ENCODE peak calls at places on chromosomes 13 and 19, in five cellular contexts. X, N, B, W and M are unnamed samples.
A peak's percentile ranks its signal among the peaks of the same experiment; 100 is the strongest.

GRCh38 chr19:4636761-4637160 is 2.6 kb upstream of the TNFAIP8L1 start:
- DNase-seq in X (no peak), N (no peak), B (no peak), W (no peak), M (no peak)

GRCh38 chr19:24159707-24160106 is 72.7 kb downstream of the ZNF254 start:
- DNase-seq in X (peak; percentile 0), N (no peak), B (no peak), W (no peak), M (no peak)

GRCh38 chr19:56837892-56838679 is 2.4 kb downstream of the PEG3 start:
- DNase-seq in X (no peak), N (peak; percentile 75), B (peak; percentile 87), W (peak; percentile 84), M (no peak)

GRCh38 chr19:49441210-49441959 is at the start of gene SLC17A7:
- DNase-seq in X (peak; percentile 34), N (no peak), B (no peak), W (no peak), M (no peak)

GRCh38 chr19:1566392-1567115 is 1.6 kb downstream of the MEX3D start:
- DNase-seq in X (no peak), N (peak; percentile 76), B (peak; percentile 66), W (peak; percentile 82), M (peak; percentile 59)

GRCh38 chr19:39765091-39766076 is 13.3 kb upstream of the LEUTX start:
- DNase-seq in X (peak; percentile 49), N (no peak), B (peak; percentile 22), W (no peak), M (peak; percentile 1)

GRCh38 chr19:30919737-30920136 is 429.5 kb downstream of the TSHZ3 start:
- DNase-seq in X (no peak), N (no peak), B (no peak), W (no peak), M (no peak)

GRCh38 chr13:95805921-95806320 is 129.0 kb downstream of the DNAJC3 start:
- DNase-seq in X (no peak), N (no peak), B (no peak), W (no peak), M (no peak)

GRCh38 chr13:98878421-98879126 is 99.3 kb downstream of the DOCK9 start:
- DNase-seq in X (no peak), N (no peak), B (no peak), W (no peak), M (no peak)

DNA sequence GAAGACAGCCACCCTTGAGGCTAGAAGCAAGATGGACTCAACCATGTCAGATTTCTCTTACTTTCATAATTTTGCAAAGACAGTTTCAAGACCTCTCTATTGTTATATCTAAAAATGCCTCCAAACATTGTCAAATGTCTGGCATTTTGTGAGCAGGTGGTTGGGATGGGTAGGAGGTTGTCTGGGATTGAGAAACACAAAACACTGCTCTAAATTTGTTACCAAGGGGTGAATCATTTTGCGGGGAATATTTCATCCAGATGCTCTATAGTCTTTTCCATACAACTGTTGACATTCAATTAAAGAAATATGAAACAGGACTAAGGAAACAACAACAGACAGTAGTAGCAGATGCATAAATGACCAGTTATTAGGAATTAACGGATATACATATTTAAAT is 208.2 kb downstream of the ITGBL1 start:
- DNase-seq in X (no peak), N (no peak), B (no peak), W (no peak), M (no peak)
- H3K4me3 ChIP-seq in X (no peak overlapping the region), N (no peak overlapping the region), B (no peak overlapping the region), W (no peak overlapping the region), M (no peak overlapping the region)

GRCh38 chr19:14347999-14348889 is 33.0 kb upstream of the ADGRE5 start:
- DNase-seq in X (peak; percentile 66), N (peak; percentile 69), B (peak; percentile 59), W (peak; percentile 84), M (no peak)
- H3K4me3 ChIP-seq in X (no peak overlapping the region), N (no peak overlapping the region), B (no peak overlapping the region), W (peak overlapping the region; percentile 25), M (peak overlapping the region; percentile 22)

DNA sequence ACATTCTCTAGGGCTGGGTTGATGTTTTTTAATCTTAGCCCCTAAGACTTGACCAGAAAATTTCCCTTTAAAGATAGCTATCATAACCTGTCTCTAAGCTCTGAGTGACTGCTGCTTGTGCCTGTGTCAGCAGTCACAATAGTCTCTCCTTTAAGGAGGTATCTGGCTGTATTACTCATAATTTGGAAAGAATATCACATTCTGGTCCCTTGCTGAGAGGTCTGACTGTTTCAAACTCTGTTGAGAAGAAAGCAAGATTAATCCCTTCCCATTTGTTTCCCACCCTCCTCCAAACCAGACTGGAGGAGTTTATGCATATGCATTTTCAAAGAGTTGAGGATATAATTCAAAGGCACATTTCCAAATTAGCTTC is 2.3 kb downstream of the HTR2A start:
- DNase-seq in X (no peak), N (no peak), B (no peak), W (no peak), M (no peak)
- H3K4me3 ChIP-seq in X (no peak overlapping the region), N (peak overlapping the region; percentile 46), B (no peak overlapping the region), W (peak overlapping the region; percentile 68), M (peak overlapping the region; percentile 65)

GRCh38 chr13:51035469-51035868 is 75.6 kb downstream of the C13orf42 start:
- DNase-seq in X (no peak), N (no peak), B (no peak), W (no peak), M (no peak)
- H3K4me3 ChIP-seq in X (no peak overlapping the region), N (no peak overlapping the region), B (no peak overlapping the region), W (no peak overlapping the region), M (no peak overlapping the region)

GRCh38 chr13:48819376-48819775 is 156.3 kb upstream of the FNDC3A start:
- DNase-seq in X (no peak), N (no peak), B (no peak), W (no peak), M (no peak)

GRCh38 chr13:48818495-48818961 is 157.2 kb upstream of the FNDC3A start:
- DNase-seq in X (no peak), N (no peak), B (no peak), W (no peak), M (peak; percentile 88)

GRCh38 chr13:48816696-48817095 is 159.0 kb upstream of the FNDC3A start:
- DNase-seq in X (no peak), N (no peak), B (no peak), W (no peak), M (no peak)

GRCh38 chr13:48819889-48820288 is 155.8 kb upstream of the FNDC3A start:
- DNase-seq in X (no peak), N (no peak), B (no peak), W (no peak), M (no peak)

DNA sequence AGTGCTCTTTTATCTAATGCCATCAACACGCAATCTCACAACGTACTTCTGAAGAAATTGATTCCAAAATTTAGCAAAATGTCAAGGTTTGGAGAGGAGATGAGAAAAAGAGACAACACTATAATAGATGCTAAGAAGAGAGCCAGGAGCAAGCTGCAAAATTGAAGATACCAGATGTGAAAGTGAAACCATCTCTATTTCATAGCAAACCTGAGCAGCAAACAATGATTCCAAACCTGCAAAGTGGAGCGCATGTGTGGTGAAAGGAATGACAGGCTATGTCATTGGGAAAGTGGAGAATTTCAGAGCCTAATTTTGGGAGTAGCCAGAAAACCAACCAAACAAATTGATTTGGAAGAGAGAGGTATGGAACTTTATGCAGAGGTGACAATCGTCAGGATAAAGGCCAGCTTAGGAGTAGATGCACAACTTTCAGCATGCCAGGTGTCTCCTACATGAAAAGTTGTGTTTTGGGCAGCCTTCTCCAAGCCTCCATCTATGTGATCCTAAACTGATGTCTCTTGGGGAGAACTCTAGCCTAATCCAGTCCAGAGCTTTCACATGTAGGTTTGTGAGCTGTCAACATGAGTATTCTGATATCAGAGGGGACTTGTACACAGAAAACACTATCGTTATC is 158.4 kb upstream of the FNDC3A start:
- DNase-seq in X (no peak), N (no peak), B (no peak), W (no peak), M (no peak)
- H3K4me3 ChIP-seq in X (no peak overlapping the region), N (no peak overlapping the region), B (no peak overlapping the region), W (no peak overlapping the region), M (no peak overlapping the region)

GRCh38 chr19:34578751-34579150 is 97.2 kb downstream of the WTIP start:
- DNase-seq in X (no peak), N (no peak), B (no peak), W (no peak), M (no peak)

GRCh38 chr19:34576292-34576691 is 94.7 kb downstream of the WTIP start:
- DNase-seq in X (no peak), N (no peak), B (no peak), W (no peak), M (no peak)

GRCh38 chr19:34577531-34578101 is 96.1 kb downstream of the WTIP start:
- DNase-seq in X (no peak), N (no peak), B (no peak), W (no peak), M (no peak)

GRCh38 chr19:34578173-34578572 is 96.6 kb downstream of the WTIP start:
- DNase-seq in X (no peak), N (no peak), B (no peak), W (no peak), M (no peak)

GRCh38 chr19:34577056-34577455 is 95.5 kb downstream of the WTIP start:
- DNase-seq in X (no peak), N (no peak), B (no peak), W (no peak), M (no peak)
- H3K4me3 ChIP-seq in X (no peak overlapping the region), N (no peak overlapping the region), B (no peak overlapping the region), W (no peak overlapping the region), M (no peak overlapping the region)

GRCh38 chr13:85362980-85363379 is 436.2 kb downstream of the SLITRK6 start:
- DNase-seq in X (no peak), N (no peak), B (no peak), W (no peak), M (no peak)
- H3K4me3 ChIP-seq in X (no peak overlapping the region), N (no peak overlapping the region), B (no peak overlapping the region), W (no peak overlapping the region), M (no peak overlapping the region)

DNA sequence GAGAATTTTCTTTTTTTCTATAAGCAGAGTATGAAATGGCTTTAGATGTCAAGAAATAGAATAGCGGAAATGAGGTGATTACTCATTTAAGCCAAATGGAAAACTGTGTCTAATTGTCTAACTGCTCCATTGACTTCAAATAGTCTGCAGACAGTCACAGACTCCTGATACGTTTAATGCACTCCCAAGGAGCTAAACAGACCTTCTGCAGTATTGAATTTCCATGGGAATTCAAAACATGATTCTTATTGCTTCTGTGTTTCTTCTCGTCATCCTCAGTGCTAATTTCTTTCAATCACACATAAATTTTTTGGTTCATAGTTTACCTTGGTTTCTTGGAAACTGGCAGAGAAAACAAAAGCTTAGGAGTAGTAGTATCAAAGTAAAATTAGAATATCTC is 865.2 kb upstream of the SLC10A2 start:
- DNase-seq in X (no peak), N (no peak), B (no peak), W (no peak), M (no peak)
- H3K4me3 ChIP-seq in X (no peak overlapping the region), N (no peak overlapping the region), B (no peak overlapping the region), W (no peak overlapping the region), M (no peak overlapping the region)

GRCh38 chr19:37303591-37304171 is 67.2 kb upstream of the ZNF527 start:
- DNase-seq in X (no peak), N (no peak), B (no peak), W (no peak), M (no peak)
- H3K4me3 ChIP-seq in X (no peak overlapping the region), N (peak overlapping the region; percentile 25), B (no peak overlapping the region), W (peak overlapping the region; percentile 51), M (peak overlapping the region; percentile 32)